ENCODE peak calls at places on chromosome 13, in nine cellular contexts. D is mucosa of descending colon; W is CD4-positive, alpha-beta T cell; L is DMS 273 treated with DMSO at 0.1 percent for 48 hours; G is prostate gland; U is esophagus muscularis mucosa; B is amygdala; Y is activated CD4-positive, CD25-positive, alpha-beta regulatory T cell treated with anti-CD3 and anti-CD28 coated beads, Interleukin-2, amount 50 U/mL, for 72 hours; S is T follicular helper cell. F is an unnamed sample.

GRCh38 chr13:54301085-54301484 is 1272.5 kb downstream of the OLFM4 start:
- DNase-seq in D (no peak), W (no peak), L (no peak), G (no peak), U (no peak), B (no peak), Y (no peak), S (no peak), F (no peak)

GRCh38 chr13:50994651-50995050 is 85.1 kb downstream of the RNASEH2B start:
- DNase-seq in D (no peak), W (no peak), L (no peak), G (no peak), U (peak), B (no peak), Y (no peak), S (no peak), F (no peak)

GRCh38 chr13:53020764-53021332 is 7.8 kb upstream of the OLFM4 start:
- DNase-seq in D (no peak), W (no peak), L (no peak), G (no peak), U (no peak), B (no peak), Y (no peak), S (no peak), F (no peak)

GRCh38 chr13:80249906-80250513 is 90.9 kb downstream of the SPRY2 start:
- DNase-seq in D (no peak), W (no peak), L (no peak), G (no peak), U (no peak), B (no peak), Y (no peak), S (no peak), F (no peak)

GRCh38 chr13:114018461-114019055 is 44.7 kb upstream of the C13orf46 start:
- DNase-seq in D (no peak), W (no peak), L (no peak), G (no peak), U (no peak), B (no peak), Y (no peak), S (no peak), F (no peak)

GRCh38 chr13:50731400-50731799 is 112.1 kb downstream of the DLEU7 start:
- DNase-seq in D (no peak), W (no peak), L (peak), G (peak), U (no peak), B (no peak), Y (no peak), S (no peak), F (no peak)

GRCh38 chr13:94711561-94712286 is 621 bp downstream of the SOX21 start:
- DNase-seq in D (no peak), W (no peak), L (no peak), G (no peak), U (peak), B (no peak), Y (no peak), S (no peak), F (no peak)

GRCh38 chr13:94595006-94595942 is 678 bp downstream of the TGDS start:
- DNase-seq in D (peak), W (no peak), L (no peak), G (no peak), U (no peak), B (no peak), Y (peak), S (no peak), F (peak)

GRCh38 chr13:113837554-113838355 is 26.1 kb downstream of the GAS6 start:
- DNase-seq in D (peak), W (no peak), L (peak), G (peak), U (peak), B (peak), Y (no peak), S (no peak), F (no peak)

GRCh38 chr13:33264620-33264978 is 21.0 kb downstream of the STARD13 start:
- DNase-seq in D (no peak), W (no peak), L (no peak), G (no peak), U (no peak), B (no peak), Y (no peak), S (no peak), F (no peak)

GRCh38 chr13:30829145-30829544 is 76.9 kb upstream of the MEDAG start:
- DNase-seq in D (no peak), W (no peak), L (no peak), G (no peak), U (no peak), B (no peak), Y (no peak), S (no peak), F (no peak)

GRCh38 chr13:105804561-105805190 is 730.8 kb downstream of the EFNB2 start:
- DNase-seq in D (no peak), W (no peak), L (no peak), G (peak), U (no peak), B (no peak), Y (no peak), S (no peak), F (no peak)